ENCODE peak calls at places on chromosomes 3 and 15, in four cellular contexts. I, Z, A and C are unnamed samples.

GRCh38 chr3:141505166-141505565 is 18.3 kb downstream of the RASA2 start:
- DNase-seq in I (no peak), Z (no peak), A (no peak), C (no peak)

GRCh38 chr3:18964640-18965039 is 183.7 kb upstream of the KCNH8 start:
- DNase-seq in I (no peak), Z (no peak), A (no peak), C (no peak)

GRCh38 chr3:76367281-76367680 is 581.9 kb upstream of the ZNF717 start:
- DNase-seq in I (no peak), Z (no peak), A (no peak), C (no peak)

GRCh38 chr15:95018888-95019545 is 787.7 kb downstream of the MCTP2 start:
- DNase-seq in A (no peak), Z (peak; percentile 90), I (no peak), C (no peak)

GRCh38 chr3:66261318-66261717 is 40.5 kb downstream of the SLC25A26 start:
- DNase-seq in I (no peak), A (no peak), Z (no peak), C (no peak)

GRCh38 chr3:173354124-173354523 is 43.4 kb upstream of the NLGN1 start:
- DNase-seq in I (no peak), Z (no peak), A (no peak), C (no peak)

GRCh38 chr3:31159331-31160039 is 265.0 kb upstream of the GADL1 start:
- DNase-seq in I (no peak), A (no peak), Z (no peak), C (no peak)

GRCh38 chr3:169460035-169460434 is 203.5 kb downstream of the MECOM start:
- DNase-seq in A (no peak), I (no peak), Z (no peak), C (no peak)

GRCh38 chr15:39030291-39031070 is 465.9 kb upstream of the RASGRP1 start:
- DNase-seq in Z (no peak), I (no peak), A (no peak), C (no peak)

GRCh38 chr3:173893066-173893465 is 495.5 kb downstream of the NLGN1 start:
- DNase-seq in Z (peak; percentile 26), A (peak; percentile 25), I (no peak), C (no peak)

GRCh38 chr3:60703956-60704736 is 547.1 kb downstream of the FHIT start:
- DNase-seq in Z (peak; percentile 1), A (no peak), I (no peak), C (no peak)

GRCh38 chr3:108501538-108501937 is 8.9 kb downstream of the MYH15 start:
- DNase-seq in Z (peak; percentile 19), A (no peak), I (no peak), C (no peak)

GRCh38 chr3:9105421-9105820 is 142.1 kb upstream of the RAD18 start:
- DNase-seq in I (no peak), A (no peak), Z (no peak), C (no peak)

GRCh38 chr15:51759557-51760070 is 8.2 kb downstream of the TMOD2 start:
- DNase-seq in I (no peak), Z (peak; percentile 59), A (peak; percentile 20), C (no peak)

GRCh38 chr3:47588587-47588986 is 9.9 kb upstream of the CSPG5 start:
- DNase-seq in I (no peak), A (no peak), Z (no peak), C (no peak)

GRCh38 chr15:53658827-53659226 is 100.6 kb downstream of the WDR72 start:
- DNase-seq in A (peak; percentile 76), Z (no peak), I (no peak), C (no peak)

GRCh38 chr3:133413166-133414020 is 13.5 kb downstream of the BFSP2 start:
- DNase-seq in I (no peak), Z (no peak), A (no peak), C (no peak)

GRCh38 chr3:134487406-134487805 is 1.5 kb downstream of the CEP63 start:
- DNase-seq in A (no peak), Z (no peak), I (no peak), C (no peak)

GRCh38 chr15:43544266-43544665 is 26.9 kb downstream of the MAP1A start:
- DNase-seq in A (no peak), Z (no peak), I (no peak), C (no peak)

GRCh38 chr3:9721015-9721697 is 10.4 kb upstream of the BRPF1 start:
- DNase-seq in I (no peak), A (no peak), Z (no peak), C (no peak)

GRCh38 chr3:72338942-72339749 is 509.1 kb downstream of the SHQ1 start:
- DNase-seq in I (peak; percentile 51), Z (peak; percentile 98), A (no peak), C (peak; percentile 76)

GRCh38 chr15:49521802-49522201 is 98.8 kb downstream of the FGF7 start:
- DNase-seq in A (no peak), I (no peak), Z (peak; percentile 29), C (no peak)

GRCh38 chr3:50125541-50126286 is 29.4 kb upstream of the SEMA3F start:
- DNase-seq in A (no peak), Z (no peak), I (no peak), C (no peak)

GRCh38 chr3:4772171-4772804 is 206.9 kb upstream of the BHLHE40 start:
- DNase-seq in A (no peak), Z (no peak), I (no peak), C (peak; percentile 85)

GRCh38 chr3:82824491-82824890 is 1063.0 kb upstream of the GBE1 start:
- DNase-seq in I (no peak), Z (no peak), A (no peak), C (no peak)

GRCh38 chr3:154862265-154862664 is 217.9 kb upstream of the MME start:
- DNase-seq in A (no peak), I (no peak), Z (peak; percentile 63), C (no peak)

GRCh38 chr3:14857506-14857905 is 38.7 kb downstream of the FGD5 start:
- DNase-seq in Z (no peak), I (no peak), A (no peak), C (no peak)

GRCh38 chr3:57864853-57865252 is 108.7 kb downstream of the SLMAP start:
- DNase-seq in Z (no peak), A (no peak), I (no peak), C (no peak)

GRCh38 chr3:134197681-134198261 is 52.9 kb downstream of the RYK start:
- DNase-seq in Z (peak; percentile 68), I (no peak), A (peak; percentile 52), C (no peak)

GRCh38 chr3:158991146-158991705 is 189.4 kb downstream of the MFSD1 start:
- DNase-seq in Z (peak; percentile 49), A (no peak), I (no peak), C (no peak)

GRCh38 chr15:89119489-89120478 is 31.5 kb downstream of the ABHD2 start:
- DNase-seq in Z (no peak), A (no peak), I (no peak), C (no peak)

GRCh38 chr3:72690646-72691045 is 157.6 kb downstream of the SHQ1 start:
- DNase-seq in Z (no peak), A (no peak), I (no peak), C (no peak)

GRCh38 chr3:62007036-62007435 is 366.3 kb downstream of the FEZF2 start:
- DNase-seq in I (no peak), A (no peak), Z (no peak), C (no peak)

GRCh38 chr15:40906947-40907802 is 12.9 kb downstream of the VPS18 start:
- DNase-seq in I (no peak), Z (peak; percentile 35), A (peak; percentile 19), C (no peak)

GRCh38 chr15:58260911-58261267 is 122.7 kb downstream of the AQP9 start:
- DNase-seq in I (no peak), A (peak; percentile 64), Z (peak; percentile 64), C (no peak)

GRCh38 chr15:69663982-69664381 is 211.4 kb downstream of the RPLP1 start:
- DNase-seq in Z (no peak), I (no peak), A (no peak), C (no peak)

GRCh38 chr15:38745136-38745535 is 180.5 kb upstream of the RASGRP1 start:
- DNase-seq in Z (no peak), A (no peak), I (no peak), C (no peak)

GRCh38 chr3:110521019-110521418 is 550.6 kb upstream of the NECTIN3 start:
- DNase-seq in I (no peak), A (no peak), Z (peak; percentile 72), C (no peak)

GRCh38 chr3:50124363-50125226 is 30.5 kb upstream of the SEMA3F start:
- DNase-seq in A (no peak), I (no peak), Z (no peak), C (peak; percentile 62)